ENCODE peak calls at places on chromosomes 2 and 18, in six cellular contexts. X is cardiac muscle cell, H is heart right ventricle, E is Panc1, Q is stomach, K is neuronal stem cell. B is an unnamed sample. For H3K27me3 and H3K4me1, the result is how much of the 10 kb centered on the place peaks cover.

GRCh38 chr2:241871538-241872312 is 2.2 kb downstream of the RTP5 start:
- DNase-seq in Q (no peak), X (no peak), H (peak), K (no peak), E (no peak), B (no peak)

GRCh38 chr2:19659375-19659774 is 242.4 kb downstream of the TTC32 start:
- DNase-seq in H (no peak), E (no peak), X (no peak), Q (no peak), K (no peak), B (no peak)

GRCh38 chr2:216985658-216986141 is 125.8 kb upstream of the TNP1 start:
- DNase-seq in K (peak), H (no peak), X (no peak), Q (no peak), E (no peak), B (no peak)

GRCh38 chr2:70995227-70995729 is 605 bp upstream of the TEX261 start:
- DNase-seq in H (no peak), X (peak), E (no peak), Q (peak), K (peak), B (peak)

GRCh38 chr2:135299165-135299564 is 231.9 kb downstream of the ZRANB3 start:
- DNase-seq in E (no peak), X (no peak), Q (no peak), K (no peak), H (no peak), B (peak)

GRCh38 chr2:224175010-224175409 is 135.9 kb upstream of the SERPINE2 start:
- DNase-seq in Q (no peak), K (no peak), H (no peak), X (no peak), E (no peak), B (no peak)

GRCh38 chr18:11320981-11321380 is 171.6 kb upstream of the PIEZO2 start:
- DNase-seq in X (no peak), K (no peak), Q (no peak), E (no peak), H (no peak), B (peak)

GRCh38 chr18:57542126-57542525 is 44.4 kb downstream of the FECH start:
- DNase-seq in E (no peak), H (no peak), X (no peak), K (no peak), Q (no peak), B (no peak)

GRCh38 chr2:29804671-29805070 is 116.7 kb downstream of the ALK start:
- DNase-seq in H (no peak), E (no peak), Q (no peak), X (no peak), K (no peak), B (no peak)

GRCh38 chr2:151289972-151290335 is 486 bp upstream of the NMI start:
- DNase-seq in Q (no peak), K (no peak), E (no peak), H (no peak), X (no peak), B (peak)

GRCh38 chr2:64218137-64218536 is 73.9 kb upstream of the PELI1 start:
- DNase-seq in X (no peak), E (no peak), H (no peak), Q (no peak), K (no peak), B (no peak)
- H3K27me3 ChIP-seq in X (under half), E (under half), H (under half), Q (under half), K (under half), B (under half)

GRCh38 chr2:43142921-43143438 is 83.4 kb downstream of the ZFP36L2 start:
- DNase-seq in K (no peak), E (no peak), H (no peak), Q (no peak), X (no peak), B (no peak)
- H3K4me1 ChIP-seq in K (under half), E (under half), H (under half), Q (under half), X (under half), B (under half)

GRCh38 chr2:170121689-170122088 is 56.3 kb upstream of the MYO3B start:
- DNase-seq in E (no peak), H (no peak), Q (no peak), X (no peak), K (no peak), B (no peak)
- H3K4me3 ChIP-seq in E (no peak), H (no peak), Q (no peak), X (no peak), K (no peak), B (no peak)

GRCh38 chr2:196591004-196591403 is 48.5 kb upstream of the CCDC150 start:
- DNase-seq in X (no peak), E (no peak), K (no peak), H (no peak), Q (no peak), B (no peak)
- H3K27me3 ChIP-seq in X (under half), E (under half), K (under half), H (under half), Q (half or more), B (under half)

GRCh38 chr2:27752551-27753237 is 18.8 kb upstream of the MRPL33 start:
- DNase-seq in X (peak), Q (peak), H (no peak), E (no peak), K (no peak), B (no peak)

GRCh38 chr2:27751377-27751776 is 20.1 kb upstream of the MRPL33 start:
- DNase-seq in Q (no peak), E (no peak), X (no peak), K (no peak), H (no peak), B (no peak)

GRCh38 chr2:27754831-27755230 is 16.7 kb upstream of the MRPL33 start:
- DNase-seq in H (no peak), K (no peak), E (no peak), X (no peak), Q (no peak), B (no peak)

GRCh38 chr2:27756091-27756490 is 15.4 kb upstream of the MRPL33 start:
- DNase-seq in X (no peak), E (no peak), Q (no peak), H (no peak), K (no peak), B (no peak)

DNA sequence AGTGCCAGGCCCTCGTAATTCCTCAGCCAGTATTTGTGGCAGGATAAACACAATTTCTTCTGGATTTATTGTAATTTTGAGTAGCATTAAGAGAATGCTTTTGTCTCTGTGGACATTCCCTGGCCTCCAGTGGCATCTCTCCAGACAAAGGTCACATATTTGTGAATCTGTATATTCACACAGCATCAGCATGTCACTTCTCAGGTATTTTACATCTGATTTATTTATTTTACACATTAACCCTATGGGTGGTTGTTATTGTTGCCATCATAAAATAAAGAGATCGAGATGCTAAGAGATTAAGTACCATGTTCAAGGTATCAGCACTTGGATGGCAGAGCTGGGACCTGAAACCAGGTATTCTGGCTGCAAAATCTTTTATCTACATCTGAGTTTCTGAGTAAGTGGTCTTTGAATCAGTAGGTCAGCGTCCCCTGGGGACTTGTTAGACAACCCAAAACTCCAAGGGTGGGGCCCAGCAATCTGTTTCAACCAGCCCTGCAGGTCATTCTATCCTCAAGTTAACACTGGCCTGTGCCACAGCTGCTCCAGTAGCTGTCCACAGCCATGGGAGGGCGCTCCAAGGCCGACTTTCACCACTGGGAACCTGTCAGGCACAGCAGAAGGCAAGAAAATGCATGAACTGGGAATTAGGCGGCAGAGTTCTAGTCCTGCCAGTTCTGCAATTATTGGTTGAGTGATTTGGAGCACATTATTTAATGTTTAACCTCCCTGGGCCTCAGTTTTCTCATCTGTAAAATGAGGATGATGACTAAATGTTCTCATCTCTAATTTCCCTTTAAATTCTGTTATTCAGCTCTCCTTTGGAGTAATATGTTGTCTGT is 17.6 kb upstream of the MRPL33 start:
- DNase-seq in H (peak), K (peak), E (peak), Q (peak), X (peak), B (peak)
- H3K4me1 ChIP-seq in H (under half), K (under half), E (under half), Q (under half), X (under half), B (under half)

DNA sequence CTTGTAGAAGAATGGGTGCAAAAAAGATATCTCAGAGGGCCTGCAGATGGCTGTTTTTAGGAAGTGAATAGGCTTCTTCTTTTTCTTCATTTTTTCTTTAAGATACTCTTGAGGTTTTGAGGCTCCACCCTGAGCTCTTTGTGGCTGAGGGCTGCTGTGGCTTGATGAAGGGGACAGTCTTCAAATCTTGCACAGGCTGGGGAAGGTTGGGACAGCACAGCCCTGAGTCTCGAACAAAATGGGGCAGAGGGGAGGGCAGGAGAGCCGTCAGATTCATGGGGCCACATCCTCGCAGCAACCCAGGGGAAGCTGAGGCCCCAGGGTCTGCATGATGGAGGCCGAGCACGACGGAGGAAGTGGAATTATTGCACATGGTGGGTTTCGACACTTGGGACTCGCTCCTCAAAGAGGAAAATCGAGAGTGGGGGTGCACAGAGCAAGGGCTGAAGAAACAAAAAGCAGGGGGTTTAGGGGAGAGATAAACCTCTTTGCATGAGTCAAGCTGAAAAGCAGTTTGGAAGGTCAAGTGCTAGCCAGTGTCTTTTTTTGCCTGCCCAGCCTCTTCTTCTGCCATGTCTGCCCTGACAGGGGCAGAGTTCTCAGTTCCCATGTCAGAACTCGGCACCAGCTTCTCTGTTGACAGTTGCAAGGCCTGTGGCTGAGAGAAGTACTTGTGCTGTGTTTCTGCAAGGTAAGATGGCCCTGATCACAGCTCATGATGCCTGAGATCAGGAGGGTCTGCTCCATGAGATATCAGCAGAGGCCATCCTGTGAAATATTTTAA is 19.5 kb downstream of the INPP4A start:
- DNase-seq in H (no peak), E (no peak), X (no peak), Q (peak), K (no peak), B (no peak)
- H3K4me3 ChIP-seq in H (no peak), E (no peak), X (no peak), Q (no peak), K (no peak), B (no peak)

DNA sequence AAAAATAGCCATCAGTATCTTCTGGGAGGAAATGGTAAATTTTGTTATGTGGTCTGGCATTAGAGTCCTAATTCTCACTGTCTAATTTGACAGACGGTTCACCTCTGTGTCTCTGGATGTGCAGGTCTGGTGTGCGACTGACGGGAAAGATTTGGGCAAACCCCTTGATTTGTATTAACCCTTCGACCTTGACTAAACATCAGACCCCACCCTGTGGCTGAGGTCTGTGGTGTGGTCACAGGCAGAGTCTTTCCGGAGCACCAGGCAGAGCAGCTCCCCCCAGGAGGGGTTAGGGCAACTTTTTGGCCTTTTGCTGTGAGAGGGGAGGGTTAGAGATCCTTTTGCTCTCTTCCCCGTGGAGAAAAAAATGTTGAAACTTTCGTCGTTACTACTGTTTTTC is 6.4 kb downstream of the TWIST2 start:
- DNase-seq in X (no peak), K (no peak), E (no peak), H (no peak), Q (no peak), B (no peak)
- H3K27me3 ChIP-seq in X (under half), K (under half), E (under half), H (under half), Q (half or more), B (half or more)

DNA sequence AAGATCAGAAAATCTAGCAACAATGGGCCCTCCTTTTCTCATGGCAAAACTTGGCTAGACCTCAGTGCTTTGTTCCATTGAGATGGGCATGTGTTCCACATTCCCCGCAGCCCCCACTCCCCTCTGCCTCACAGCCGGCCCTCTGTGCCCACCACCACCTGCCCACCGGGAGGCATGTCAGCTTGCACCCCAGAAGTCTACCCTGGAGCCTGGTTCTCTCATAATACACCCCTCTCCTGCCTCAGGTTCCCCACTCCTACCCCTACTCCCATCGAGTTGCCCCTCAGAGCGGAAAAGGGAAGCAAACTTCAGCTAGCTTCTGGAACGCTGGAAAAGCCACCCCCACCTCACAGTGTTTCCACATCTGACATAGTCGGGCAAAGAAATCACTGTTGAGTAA is 219.0 kb downstream of the ANAPC1 start:
- DNase-seq in K (no peak), Q (no peak), X (no peak), E (no peak), H (no peak), B (no peak)
- H3K4me1 ChIP-seq in K (under half), Q (under half), X (under half), E (under half), H (under half), B (under half)

B was measured in A673.